ENCODE peak calls at places on chromosomes 4 and X, in four cellular contexts. One of them, this sample, is unnamed.

GRCh38 chr4:8506373-8507250 is 66.0 kb downstream of the TRMT44 start:
- DNase-seq in HepG2: no peak
- DNase-seq in GM12878: no peak
- DNase-seq in K562: no peak
- DNase-seq in this sample: peak

GRCh38 chr4:48949518-48950207 is 36.4 kb upstream of the CWH43 start:
- DNase-seq in GM12878: no peak
- DNase-seq in K562: no peak
- DNase-seq in HepG2: no peak
- DNase-seq in this sample: no peak

GRCh38 chr4:41963105-41963504 is 18.5 kb upstream of the DCAF4L1 start:
- DNase-seq in GM12878: no peak
- DNase-seq in K562: peak
- DNase-seq in HepG2: peak
- DNase-seq in this sample: no peak

GRCh38 chr4:1502501-1502886 is 96.3 kb upstream of the NKX1-1 start:
- DNase-seq in HepG2: no peak
- DNase-seq in K562: no peak
- DNase-seq in GM12878: no peak
- DNase-seq in this sample: no peak

GRCh38 chrX:71256051-71256450 is 2.1 kb upstream of the ZMYM3 start:
- DNase-seq in HepG2: no peak
- DNase-seq in GM12878: no peak
- DNase-seq in K562: no peak
- DNase-seq in this sample: no peak

GRCh38 chr4:42151568-42152506 is 618 bp downstream of the BEND4 start:
- DNase-seq in HepG2: no peak
- DNase-seq in K562: no peak
- DNase-seq in GM12878: no peak
- DNase-seq in this sample: peak

GRCh38 chrX:103864886-103865534 is 33.0 kb upstream of the RAB9B start:
- DNase-seq in GM12878: no peak
- DNase-seq in K562: no peak
- DNase-seq in HepG2: no peak
- DNase-seq in this sample: no peak

GRCh38 chrX:17591741-17592110 is 145.6 kb upstream of the SCML1 start:
- DNase-seq in GM12878: no peak
- DNase-seq in HepG2: no peak
- DNase-seq in K562: no peak
- DNase-seq in this sample: no peak

GRCh38 chrX:18676050-18676449 is 4.1 kb upstream of the RS1 start:
- DNase-seq in K562: no peak
- DNase-seq in HepG2: no peak
- DNase-seq in GM12878: no peak
- DNase-seq in this sample: no peak

GRCh38 chrX:18674788-18675735 is 3.2 kb upstream of the RS1 start:
- DNase-seq in K562: peak
- DNase-seq in HepG2: peak
- DNase-seq in GM12878: peak
- DNase-seq in this sample: peak

GRCh38 chrX:18677140-18677834 is 5.4 kb upstream of the RS1 start:
- DNase-seq in GM12878: no peak
- DNase-seq in HepG2: no peak
- DNase-seq in K562: peak
- DNase-seq in this sample: no peak

GRCh38 chrX:18674417-18674787 is 2.5 kb upstream of the RS1 start:
- DNase-seq in GM12878: no peak
- DNase-seq in K562: no peak
- DNase-seq in HepG2: no peak
- DNase-seq in this sample: peak

DNA sequence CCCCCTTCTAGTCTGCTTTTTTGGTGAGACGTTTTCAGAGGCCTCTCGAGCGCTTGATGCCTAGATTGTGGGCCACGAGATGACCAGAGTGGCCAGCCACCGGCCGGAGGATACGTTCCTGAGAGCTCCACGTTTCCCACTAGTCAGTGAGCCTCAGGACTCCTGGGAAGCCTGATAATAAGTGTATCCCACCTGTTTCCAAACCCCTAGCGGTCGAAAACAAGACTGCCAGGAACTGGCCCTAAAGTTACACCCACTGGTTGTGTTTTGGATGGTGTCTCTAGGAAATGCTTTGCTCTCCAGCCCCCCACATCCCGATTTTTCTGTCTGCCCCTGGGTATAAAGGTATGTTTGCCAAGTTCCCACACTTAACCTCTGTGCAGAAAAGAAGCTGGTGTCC is 4.6 kb upstream of the RS1 start:
- DNase-seq in GM12878: no peak
- DNase-seq in HepG2: peak
- DNase-seq in K562: peak
- DNase-seq in this sample: peak
- TF ChIP-seq CREM in GM12878: no peak
- TF ChIP-seq CREM in HepG2: no peak
- TF ChIP-seq CREM in K562: no peak
- TF ChIP-seq CREM in this sample: no peak

GRCh38 chr4:107931775-107932321 is 499 bp downstream of the CYP2U1 start:
- DNase-seq in K562: no peak
- DNase-seq in HepG2: no peak
- DNase-seq in GM12878: no peak
- DNase-seq in this sample: no peak
- TF ChIP-seq CBFB in K562: no peak
- TF ChIP-seq CBFB in HepG2: no peak
- TF ChIP-seq CBFB in GM12878: no peak
- TF ChIP-seq CBFB in this sample: no peak

GRCh38 chr4:122764071-122764807 is 31.7 kb downstream of the BBS12 start:
- DNase-seq in GM12878: no peak
- DNase-seq in HepG2: no peak
- DNase-seq in K562: no peak
- DNase-seq in this sample: no peak

GRCh38 chr4:122762966-122763716 is 30.6 kb downstream of the BBS12 start:
- DNase-seq in K562: no peak
- DNase-seq in HepG2: no peak
- DNase-seq in GM12878: no peak
- DNase-seq in this sample: no peak

GRCh38 chr4:122759639-122760310 is 27.3 kb downstream of the BBS12 start:
- DNase-seq in K562: no peak
- DNase-seq in GM12878: no peak
- DNase-seq in HepG2: no peak
- DNase-seq in this sample: no peak

GRCh38 chr4:122764808-122765189 is 32.3 kb downstream of the BBS12 start:
- DNase-seq in K562: no peak
- DNase-seq in HepG2: no peak
- DNase-seq in GM12878: no peak
- DNase-seq in this sample: no peak

GRCh38 chr4:122762520-122762919 is 30.0 kb downstream of the BBS12 start:
- DNase-seq in GM12878: no peak
- DNase-seq in K562: no peak
- DNase-seq in HepG2: peak
- DNase-seq in this sample: no peak
- TF ChIP-seq CREM in GM12878: no peak
- TF ChIP-seq CREM in K562: no peak
- TF ChIP-seq CREM in HepG2: no peak
- TF ChIP-seq CREM in this sample: no peak

GRCh38 chr4:186190456-186191265 is 706 bp upstream of the CYP4V2 start:
- DNase-seq in HepG2: no peak
- DNase-seq in GM12878: no peak
- DNase-seq in K562: peak
- DNase-seq in this sample: peak
- TF ChIP-seq CBFB in HepG2: no peak
- TF ChIP-seq CBFB in GM12878: no peak
- TF ChIP-seq CBFB in K562: peak
- TF ChIP-seq CBFB in this sample: no peak

DNA sequence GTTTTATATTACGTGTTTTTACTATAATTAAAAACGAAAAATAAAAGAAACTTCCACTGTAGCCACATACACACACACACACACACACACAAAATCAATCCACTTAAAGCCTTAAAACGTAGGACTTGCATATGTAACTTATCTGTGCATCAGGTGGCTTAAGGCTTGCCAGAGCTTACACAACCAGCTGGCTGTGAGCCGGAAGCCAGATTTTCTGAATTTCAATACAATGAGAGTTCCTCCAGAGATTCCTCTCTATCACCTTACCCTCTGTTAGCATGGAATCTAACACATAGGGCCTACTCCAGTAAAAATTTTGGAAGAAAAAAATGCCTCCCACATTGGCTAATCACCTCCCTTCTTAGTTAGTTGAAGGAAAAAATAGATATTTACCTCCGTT is 27.9 kb upstream of the SLITRK4 start:
- DNase-seq in GM12878: no peak
- DNase-seq in K562: no peak
- DNase-seq in HepG2: no peak
- DNase-seq in this sample: no peak
- TF ChIP-seq CREM in GM12878: no peak
- TF ChIP-seq CREM in K562: no peak
- TF ChIP-seq CREM in HepG2: no peak
- TF ChIP-seq CREM in this sample: no peak